ENCODE peak calls at places on chromosomes 4 and X, in five cellular contexts. S is HCT116, G is neural progenitor cell, K is MM.1S, A is PC-3. W is an unnamed sample.

GRCh38 chr4:169774466-169775445 is 17.0 kb upstream of the HPF1 start:
- DNase-seq in S (no peak), G (peak), A (no peak), K (no peak), W (no peak)

GRCh38 chrX:9708923-9709553 is 56.6 kb downstream of the GPR143 start:
- DNase-seq in G (peak), K (peak), A (peak), S (peak), W (peak)

GRCh38 chr4:19694829-19695228 is 556.9 kb upstream of the SLIT2 start:
- DNase-seq in G (no peak), K (no peak), S (no peak), A (no peak), W (peak)

GRCh38 chrX:140817943-140818342 is 108.4 kb downstream of the LINC00632 start:
- DNase-seq in S (no peak), K (peak), A (peak), G (peak), W (peak)

GRCh38 chr4:52659016-52659721 is at the start of gene USP46:
- DNase-seq in S (peak), G (peak), K (peak), A (peak), W (peak)

GRCh38 chrX:109886122-109886761 is 116.7 kb upstream of the TMEM164 start:
- DNase-seq in G (peak), K (peak), A (peak), S (peak), W (peak)

GRCh38 chrX:16786791-16787735 is 797 bp downstream of the TXLNG start:
- DNase-seq in A (peak), G (peak), S (no peak), K (peak), W (peak)

GRCh38 chr4:145098675-145099037 is 545 bp downstream of the ABCE1 start:
- DNase-seq in S (peak), K (peak), A (peak), G (no peak), W (no peak)

GRCh38 chrX:40101430-40101802 is 3.7 kb upstream of the BCOR start:
- DNase-seq in A (no peak), G (no peak), K (no peak), S (no peak), W (no peak)

GRCh38 chr4:67198757-67199156 is 346.5 kb downstream of the CENPC start:
- DNase-seq in K (no peak), S (no peak), G (no peak), A (peak), W (peak)

DNA sequence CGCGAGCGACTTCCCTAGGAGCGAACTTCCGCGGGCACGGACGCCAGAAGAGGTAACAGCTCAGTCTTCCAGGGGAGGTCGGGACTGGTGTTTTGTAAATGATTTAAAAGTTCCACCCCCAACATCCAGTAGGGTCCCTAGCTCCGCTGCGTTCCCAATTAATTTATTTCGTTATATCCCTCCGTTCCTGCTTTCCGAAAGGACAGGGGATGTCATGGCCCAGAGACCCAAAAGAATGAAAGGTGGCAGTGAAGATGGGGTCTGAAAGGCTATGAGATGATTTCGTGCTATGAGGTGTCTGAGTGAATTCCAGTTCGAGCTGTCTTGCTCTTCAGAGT is 373 bp upstream of the SMIM43 start:
- DNase-seq in G (no peak), K (no peak), S (no peak), A (no peak), W (no peak)
- TF ChIP-seq EZH2phosphoT487 in G (peak), K (no peak), S (no peak), A (no peak), W (no peak)

GRCh38 chr4:38275331-38275821 is 315.2 kb downstream of the PTTG2 start:
- DNase-seq in G (no peak), S (peak), K (peak), A (peak), W (no peak)
- TF ChIP-seq EZH2phosphoT487 in G (no peak), S (no peak), K (no peak), A (no peak), W (no peak)

DNA sequence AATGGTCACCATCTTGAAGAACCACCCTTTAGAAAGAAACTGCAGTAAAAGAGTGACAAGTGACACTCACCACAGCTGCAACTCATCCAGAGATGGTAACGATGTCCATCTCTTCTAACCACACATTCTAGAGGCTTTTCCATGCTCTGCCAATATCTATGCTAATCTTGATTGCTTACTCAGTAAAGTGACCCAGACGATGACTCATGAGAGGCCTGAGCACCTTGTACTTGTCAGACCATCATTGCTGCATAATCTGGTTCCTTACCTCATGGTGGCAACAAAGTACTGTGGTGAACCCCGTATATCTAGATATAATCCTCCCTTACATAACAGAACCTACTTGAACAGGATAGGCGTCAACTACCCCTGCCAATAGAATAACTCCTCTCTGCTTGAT is 75.6 kb downstream of the CCNG2 start:
- DNase-seq in S (no peak), G (no peak), K (no peak), A (peak), W (no peak)
- TF ChIP-seq EZH2phosphoT487 in S (no peak), G (no peak), K (no peak), A (no peak), W (no peak)

GRCh38 chrX:68832101-68832416 is 3.2 kb downstream of the EFNB1 start:
- DNase-seq in K (no peak), S (no peak), A (peak), G (peak), W (peak)
- TF ChIP-seq EZH2phosphoT487 in K (no peak), S (no peak), A (no peak), G (no peak), W (no peak)

GRCh38 chr4:147354271-147354670 is 126.6 kb upstream of the EDNRA start:
- DNase-seq in S (no peak), K (no peak), G (no peak), A (no peak), W (no peak)

GRCh38 chr4:147360301-147360700 is 120.6 kb upstream of the EDNRA start:
- DNase-seq in K (no peak), G (no peak), A (peak), S (no peak), W (no peak)

GRCh38 chr4:147355849-147356248 is 125.0 kb upstream of the EDNRA start:
- DNase-seq in G (no peak), K (no peak), S (no peak), A (peak), W (no peak)

GRCh38 chr4:147351083-147351787 is 129.7 kb upstream of the EDNRA start:
- DNase-seq in K (no peak), A (peak), S (no peak), G (no peak), W (no peak)

GRCh38 chr4:147354994-147355393 is 125.9 kb upstream of the EDNRA start:
- DNase-seq in G (no peak), K (no peak), S (no peak), A (no peak), W (no peak)
- TF ChIP-seq EZH2phosphoT487 in G (no peak), K (no peak), S (no peak), A (no peak), W (no peak)

GRCh38 chr4:142475663-142476062 is 370.4 kb downstream of the INPP4B start:
- DNase-seq in A (peak), S (no peak), K (no peak), G (no peak), W (no peak)
- TF ChIP-seq EZH2phosphoT487 in A (no peak), S (no peak), K (no peak), G (no peak), W (no peak)

DNA sequence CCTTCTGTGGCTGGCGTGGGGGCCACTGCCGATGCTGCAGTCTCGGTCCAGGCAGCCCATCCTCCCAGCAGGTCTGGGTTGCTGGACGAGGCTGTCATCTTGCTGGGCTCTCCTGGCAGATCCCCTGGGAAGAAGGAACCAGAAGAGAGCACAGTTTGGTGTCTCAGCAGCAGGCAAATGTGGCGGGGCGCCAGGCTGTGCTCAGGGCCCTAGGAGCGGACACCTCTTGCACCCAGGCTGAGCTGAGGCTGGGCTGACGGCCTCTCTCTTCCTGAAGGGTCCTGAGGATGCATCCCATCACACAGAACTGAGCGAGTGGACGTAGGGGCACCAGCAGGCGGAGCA is 39.2 kb upstream of the CPLX1 start:
- DNase-seq in S (no peak), G (no peak), A (no peak), K (no peak), W (no peak)
- TF ChIP-seq EZH2phosphoT487 in S (no peak), G (no peak), A (no peak), K (no peak), W (no peak)

DNA sequence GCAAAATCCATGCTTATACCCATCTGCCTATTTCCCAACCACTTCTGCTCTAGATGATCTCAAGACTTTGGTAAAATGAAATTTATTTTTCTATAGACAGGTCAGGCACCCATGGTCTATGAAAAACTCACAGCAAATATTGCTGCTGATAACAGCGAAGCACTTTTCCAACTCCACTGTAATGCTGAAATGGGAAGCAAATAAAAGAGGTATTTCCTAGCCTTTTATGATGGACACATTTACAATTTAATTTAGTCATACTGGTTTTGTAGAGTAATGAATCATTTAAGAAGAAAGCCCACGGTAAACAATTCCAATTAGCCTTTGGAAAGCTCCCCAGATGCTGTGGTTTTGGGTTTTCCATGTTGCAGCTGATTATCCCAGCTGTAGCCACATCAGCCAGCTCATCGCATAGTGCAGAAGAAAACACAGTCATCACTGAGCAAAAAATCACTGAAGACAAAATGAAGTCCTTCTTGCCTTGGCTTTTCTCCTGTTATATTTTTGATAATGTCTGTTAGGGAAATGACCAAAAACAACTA is 193.2 kb upstream of the C1QTNF7 start:
- DNase-seq in S (no peak), G (no peak), A (peak), K (no peak), W (no peak)
- TF ChIP-seq EZH2phosphoT487 in S (no peak), G (no peak), A (no peak), K (no peak), W (no peak)

GRCh38 chr4:140094701-140095420 is 59.1 kb downstream of the MAML3 start:
- DNase-seq in A (peak), S (no peak), G (no peak), K (no peak), W (no peak)
- TF ChIP-seq EZH2phosphoT487 in A (no peak), S (no peak), G (no peak), K (no peak), W (no peak)

DNA sequence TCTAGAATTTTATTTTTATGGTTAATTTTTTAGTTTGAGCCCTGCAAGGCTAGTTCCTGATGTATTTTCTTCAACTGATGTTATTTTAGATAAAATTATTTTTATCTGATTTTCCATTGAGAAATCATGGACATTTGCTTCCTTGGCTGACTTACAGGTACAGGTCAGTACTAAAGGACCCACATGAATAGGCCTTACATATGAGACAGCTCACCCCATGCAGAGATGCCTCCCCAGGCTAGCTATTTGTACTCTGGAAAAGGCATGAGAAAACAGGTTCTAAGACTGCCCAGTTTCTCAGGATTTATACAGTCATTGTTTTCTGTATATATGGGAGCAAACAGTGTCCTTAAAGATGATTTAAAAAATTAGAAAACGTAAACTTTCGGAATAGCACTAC is 255.5 kb downstream of the BMPR1B start:
- DNase-seq in S (no peak), K (no peak), A (no peak), G (peak), W (no peak)
- TF ChIP-seq EZH2phosphoT487 in S (no peak), K (no peak), A (no peak), G (no peak), W (no peak)

W was measured in OCI-LY7.